ENCODE peak calls at places on chromosome 1, in ten cellular contexts. One of them, this sample, is unnamed.

GRCh38 chr1:244615301-244615700 is 37.6 kb upstream of the DESI2 start:
- DNase-seq in mammary epithelial cell: no peak
- DNase-seq in astrocyte: no peak
- DNase-seq in endodermal cell: no peak
- DNase-seq in GM12878: no peak
- DNase-seq in HCT116: no peak
- DNase-seq in endothelial cell of umbilical vein: no peak
- DNase-seq in fibroblast of lung: no peak
- DNase-seq in H1: no peak
- DNase-seq in IMR-90: no peak
- DNase-seq in this sample: no peak

GRCh38 chr1:6030547-6031261 is 15.0 kb upstream of the KCNAB2 start:
- DNase-seq in endothelial cell of umbilical vein: no peak
- DNase-seq in GM12878: no peak
- DNase-seq in H1: no peak
- DNase-seq in endodermal cell: no peak
- DNase-seq in mammary epithelial cell: no peak
- DNase-seq in fibroblast of lung: no peak
- DNase-seq in IMR-90: no peak
- DNase-seq in astrocyte: no peak
- DNase-seq in HCT116: no peak
- DNase-seq in this sample: no peak

GRCh38 chr1:214136336-214136735 is 144.6 kb upstream of the SMYD2 start:
- DNase-seq in IMR-90: no peak
- DNase-seq in endodermal cell: no peak
- DNase-seq in mammary epithelial cell: no peak
- DNase-seq in HCT116: no peak
- DNase-seq in fibroblast of lung: peak
- DNase-seq in astrocyte: peak
- DNase-seq in H1: no peak
- DNase-seq in GM12878: no peak
- DNase-seq in endothelial cell of umbilical vein: no peak
- DNase-seq in this sample: no peak

GRCh38 chr1:110875216-110875731 is 2.3 kb downstream of the CD53 start:
- DNase-seq in fibroblast of lung: no peak
- DNase-seq in IMR-90: no peak
- DNase-seq in endothelial cell of umbilical vein: no peak
- DNase-seq in mammary epithelial cell: no peak
- DNase-seq in HCT116: no peak
- DNase-seq in endodermal cell: no peak
- DNase-seq in astrocyte: no peak
- DNase-seq in GM12878: peak
- DNase-seq in H1: no peak
- DNase-seq in this sample: no peak

GRCh38 chr1:222754386-222755139 is 17.6 kb downstream of the FAM177B start:
- DNase-seq in endothelial cell of umbilical vein: no peak
- DNase-seq in GM12878: no peak
- DNase-seq in astrocyte: peak
- DNase-seq in H1: no peak
- DNase-seq in endodermal cell: no peak
- DNase-seq in fibroblast of lung: peak
- DNase-seq in IMR-90: peak
- DNase-seq in mammary epithelial cell: peak
- DNase-seq in HCT116: no peak
- DNase-seq in this sample: no peak

GRCh38 chr1:12851779-12852178 is 3.3 kb upstream of the HNRNPCL1 start:
- DNase-seq in endodermal cell: no peak
- DNase-seq in GM12878: no peak
- DNase-seq in astrocyte: no peak
- DNase-seq in fibroblast of lung: no peak
- DNase-seq in H1: no peak
- DNase-seq in IMR-90: no peak
- DNase-seq in endothelial cell of umbilical vein: no peak
- DNase-seq in mammary epithelial cell: peak
- DNase-seq in HCT116: peak
- DNase-seq in this sample: no peak

GRCh38 chr1:14486401-14487110 is 111.9 kb upstream of the KAZN start:
- DNase-seq in astrocyte: peak
- DNase-seq in fibroblast of lung: peak
- DNase-seq in endodermal cell: no peak
- DNase-seq in HCT116: no peak
- DNase-seq in GM12878: no peak
- DNase-seq in endothelial cell of umbilical vein: no peak
- DNase-seq in mammary epithelial cell: peak
- DNase-seq in H1: no peak
- DNase-seq in IMR-90: peak
- DNase-seq in this sample: no peak

GRCh38 chr1:3092530-3092929 is 23.5 kb downstream of the PRDM16 start:
- DNase-seq in endothelial cell of umbilical vein: no peak
- DNase-seq in HCT116: no peak
- DNase-seq in H1: no peak
- DNase-seq in IMR-90: no peak
- DNase-seq in mammary epithelial cell: no peak
- DNase-seq in endodermal cell: no peak
- DNase-seq in astrocyte: no peak
- DNase-seq in fibroblast of lung: no peak
- DNase-seq in GM12878: no peak
- DNase-seq in this sample: no peak

GRCh38 chr1:160204526-160205241 is 500 bp upstream of the PEA15 start:
- DNase-seq in HCT116: no peak
- DNase-seq in mammary epithelial cell: no peak
- DNase-seq in endothelial cell of umbilical vein: no peak
- DNase-seq in H1: no peak
- DNase-seq in fibroblast of lung: no peak
- DNase-seq in GM12878: peak
- DNase-seq in IMR-90: no peak
- DNase-seq in endodermal cell: no peak
- DNase-seq in astrocyte: no peak
- DNase-seq in this sample: no peak

GRCh38 chr1:10250663-10251062 is 40.3 kb downstream of the KIF1B start:
- DNase-seq in astrocyte: no peak
- DNase-seq in mammary epithelial cell: no peak
- DNase-seq in fibroblast of lung: no peak
- DNase-seq in IMR-90: no peak
- DNase-seq in GM12878: no peak
- DNase-seq in HCT116: no peak
- DNase-seq in H1: no peak
- DNase-seq in endodermal cell: no peak
- DNase-seq in endothelial cell of umbilical vein: no peak
- DNase-seq in this sample: no peak

GRCh38 chr1:10251325-10252103 is 41.1 kb downstream of the KIF1B start:
- DNase-seq in endothelial cell of umbilical vein: no peak
- DNase-seq in GM12878: no peak
- DNase-seq in mammary epithelial cell: peak
- DNase-seq in fibroblast of lung: peak
- DNase-seq in endodermal cell: no peak
- DNase-seq in H1: no peak
- DNase-seq in astrocyte: peak
- DNase-seq in IMR-90: peak
- DNase-seq in HCT116: no peak
- DNase-seq in this sample: no peak

GRCh38 chr1:10253149-10253548 is 42.8 kb downstream of the KIF1B start:
- DNase-seq in GM12878: no peak
- DNase-seq in mammary epithelial cell: no peak
- DNase-seq in HCT116: no peak
- DNase-seq in astrocyte: no peak
- DNase-seq in fibroblast of lung: no peak
- DNase-seq in endothelial cell of umbilical vein: no peak
- DNase-seq in IMR-90: no peak
- DNase-seq in endodermal cell: no peak
- DNase-seq in H1: no peak
- DNase-seq in this sample: no peak

GRCh38 chr1:10253755-10254154 is 43.4 kb downstream of the KIF1B start:
- DNase-seq in GM12878: no peak
- DNase-seq in H1: no peak
- DNase-seq in IMR-90: peak
- DNase-seq in fibroblast of lung: peak
- DNase-seq in astrocyte: peak
- DNase-seq in mammary epithelial cell: peak
- DNase-seq in HCT116: no peak
- DNase-seq in endothelial cell of umbilical vein: peak
- DNase-seq in endodermal cell: no peak
- DNase-seq in this sample: no peak

GRCh38 chr1:10252508-10252907 is 42.1 kb downstream of the KIF1B start:
- DNase-seq in H1: no peak
- DNase-seq in GM12878: no peak
- DNase-seq in endothelial cell of umbilical vein: no peak
- DNase-seq in mammary epithelial cell: peak
- DNase-seq in IMR-90: peak
- DNase-seq in HCT116: peak
- DNase-seq in astrocyte: peak
- DNase-seq in fibroblast of lung: peak
- DNase-seq in endodermal cell: no peak
- DNase-seq in this sample: peak
- TF ChIP-seq CTCF in H1: no peak
- TF ChIP-seq CTCF in GM12878: no peak
- TF ChIP-seq CTCF in endothelial cell of umbilical vein: no peak
- TF ChIP-seq CTCF in mammary epithelial cell: no peak
- TF ChIP-seq CTCF in IMR-90: no peak
- TF ChIP-seq CTCF in HCT116: no peak
- TF ChIP-seq CTCF in astrocyte: no peak
- TF ChIP-seq CTCF in fibroblast of lung: no peak
- TF ChIP-seq CTCF in endodermal cell: no peak
- TF ChIP-seq CTCF in this sample: no peak

GRCh38 chr1:40651138-40651857 is 14.2 kb downstream of the RIMS3 start:
- DNase-seq in astrocyte: no peak
- DNase-seq in fibroblast of lung: no peak
- DNase-seq in H1: no peak
- DNase-seq in HCT116: no peak
- DNase-seq in endodermal cell: no peak
- DNase-seq in mammary epithelial cell: no peak
- DNase-seq in IMR-90: no peak
- DNase-seq in endothelial cell of umbilical vein: no peak
- DNase-seq in GM12878: no peak
- DNase-seq in this sample: peak

GRCh38 chr1:40652979-40653378 is 12.5 kb downstream of the RIMS3 start:
- DNase-seq in IMR-90: no peak
- DNase-seq in H1: no peak
- DNase-seq in mammary epithelial cell: peak
- DNase-seq in endothelial cell of umbilical vein: no peak
- DNase-seq in fibroblast of lung: no peak
- DNase-seq in astrocyte: no peak
- DNase-seq in GM12878: no peak
- DNase-seq in endodermal cell: no peak
- DNase-seq in HCT116: no peak
- DNase-seq in this sample: no peak

GRCh38 chr1:40652452-40652851 is 13.0 kb downstream of the RIMS3 start:
- DNase-seq in astrocyte: no peak
- DNase-seq in mammary epithelial cell: no peak
- DNase-seq in endodermal cell: no peak
- DNase-seq in H1: no peak
- DNase-seq in IMR-90: no peak
- DNase-seq in HCT116: no peak
- DNase-seq in endothelial cell of umbilical vein: no peak
- DNase-seq in fibroblast of lung: no peak
- DNase-seq in GM12878: no peak
- DNase-seq in this sample: no peak

GRCh38 chr1:40657046-40657445 is 8.4 kb downstream of the RIMS3 start:
- DNase-seq in endothelial cell of umbilical vein: no peak
- DNase-seq in H1: no peak
- DNase-seq in mammary epithelial cell: no peak
- DNase-seq in HCT116: no peak
- DNase-seq in endodermal cell: no peak
- DNase-seq in IMR-90: no peak
- DNase-seq in astrocyte: no peak
- DNase-seq in GM12878: no peak
- DNase-seq in fibroblast of lung: no peak
- DNase-seq in this sample: no peak

DNA sequence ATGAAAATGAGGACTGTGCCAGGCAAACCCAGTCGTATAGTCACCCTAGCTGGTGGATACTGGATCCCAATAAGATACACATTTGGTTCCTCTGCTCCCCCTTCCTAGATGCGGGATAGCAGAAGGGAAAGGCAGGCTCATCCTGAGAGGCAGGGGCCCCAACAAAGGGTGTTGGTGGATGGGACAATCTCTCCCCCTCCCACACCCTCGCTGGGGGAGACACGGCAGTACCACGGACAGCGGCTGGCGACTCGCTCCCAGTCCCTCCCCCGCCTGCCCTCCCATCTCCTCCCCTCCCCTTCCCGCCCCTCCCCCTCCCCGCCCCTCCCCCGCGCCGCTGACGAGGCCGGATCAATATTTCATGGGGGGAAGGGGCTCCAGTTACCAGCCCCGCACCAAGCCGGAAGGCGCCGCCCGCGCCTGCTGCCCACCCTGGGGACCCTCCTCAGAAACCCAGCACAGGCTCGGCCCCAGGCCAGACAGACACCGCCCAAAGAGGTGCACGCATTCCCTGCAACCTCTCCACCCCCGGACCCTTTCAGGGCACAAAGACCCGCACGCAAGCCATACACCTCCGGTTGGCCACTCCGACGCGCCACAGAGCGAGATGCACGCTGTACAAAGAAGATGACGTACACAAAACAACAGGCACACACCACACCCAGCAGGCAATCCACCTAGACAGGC is 11.5 kb downstream of the RIMS3 start:
- DNase-seq in fibroblast of lung: no peak
- DNase-seq in H1: no peak
- DNase-seq in endodermal cell: peak
- DNase-seq in astrocyte: no peak
- DNase-seq in HCT116: no peak
- DNase-seq in IMR-90: no peak
- DNase-seq in mammary epithelial cell: no peak
- DNase-seq in GM12878: no peak
- DNase-seq in endothelial cell of umbilical vein: no peak
- DNase-seq in this sample: no peak
- H3K9ac ChIP-seq in fibroblast of lung: no peak
- H3K9ac ChIP-seq in H1: no peak
- H3K9ac ChIP-seq in endodermal cell: no peak
- H3K9ac ChIP-seq in astrocyte: no peak
- H3K9ac ChIP-seq in HCT116: no peak
- H3K9ac ChIP-seq in IMR-90: no peak
- H3K9ac ChIP-seq in mammary epithelial cell: no peak
- H3K9ac ChIP-seq in GM12878: no peak
- H3K9ac ChIP-seq in endothelial cell of umbilical vein: no peak
- H3K9ac ChIP-seq in this sample: no peak

GRCh38 chr1:1361982-1362423 is 3.6 kb upstream of the MXRA8 start:
- DNase-seq in HCT116: no peak
- DNase-seq in GM12878: no peak
- DNase-seq in IMR-90: peak
- DNase-seq in fibroblast of lung: peak
- DNase-seq in astrocyte: peak
- DNase-seq in endothelial cell of umbilical vein: no peak
- DNase-seq in H1: no peak
- DNase-seq in mammary epithelial cell: no peak
- DNase-seq in endodermal cell: peak
- DNase-seq in this sample: peak
- TF ChIP-seq CTCF in HCT116: no peak
- TF ChIP-seq CTCF in GM12878: no peak
- TF ChIP-seq CTCF in IMR-90: peak
- TF ChIP-seq CTCF in fibroblast of lung: peak
- TF ChIP-seq CTCF in astrocyte: no peak
- TF ChIP-seq CTCF in endothelial cell of umbilical vein: no peak
- TF ChIP-seq CTCF in H1: peak
- TF ChIP-seq CTCF in mammary epithelial cell: peak
- TF ChIP-seq CTCF in endodermal cell: peak
- TF ChIP-seq CTCF in this sample: no peak

GRCh38 chr1:169894424-169895145 is 889 bp upstream of the SCYL3 start:
- DNase-seq in endothelial cell of umbilical vein: no peak
- DNase-seq in H1: no peak
- DNase-seq in HCT116: no peak
- DNase-seq in GM12878: no peak
- DNase-seq in fibroblast of lung: no peak
- DNase-seq in mammary epithelial cell: no peak
- DNase-seq in endodermal cell: no peak
- DNase-seq in IMR-90: no peak
- DNase-seq in astrocyte: no peak
- DNase-seq in this sample: no peak
- H3K9ac ChIP-seq in endothelial cell of umbilical vein: peak
- H3K9ac ChIP-seq in H1: no peak
- H3K9ac ChIP-seq in HCT116: peak
- H3K9ac ChIP-seq in GM12878: peak
- H3K9ac ChIP-seq in fibroblast of lung: peak
- H3K9ac ChIP-seq in mammary epithelial cell: peak
- H3K9ac ChIP-seq in endodermal cell: peak
- H3K9ac ChIP-seq in IMR-90: peak
- H3K9ac ChIP-seq in astrocyte: peak
- H3K9ac ChIP-seq in this sample: peak